ENCODE peak calls at places on chromosomes 6 and 20, in nine cellular contexts. M is foreskin keratinocyte; E is cardiac fibroblast; X is stimulated activated naive CD8-positive, alpha-beta T cell treated with anti-CD3 and anti-CD28 coated beads, Interleukin-15, amount 100 ng/mL, for 72 hours; R is mucosa of gallbladder; H is Kasumi-1; I is activated naive CD4-positive, alpha-beta T cell; Z is endothelial cell; S is HEK293T. A is an unnamed sample.

GRCh38 chr6:168725821-168726220 is 284.8 kb downstream of the SMOC2 start:
- DNase-seq in I (no peak), Z (no peak), E (no peak), X (no peak), S (no peak), R (no peak), H (no peak), M (no peak), A (peak; percentile 62)

GRCh38 chr6:41878246-41878645 is 16.9 kb downstream of the USP49 start:
- DNase-seq in Z (no peak), R (no peak), M (peak; percentile 7), X (no peak), E (peak; percentile 83), S (no peak), H (no peak), I (no peak), A (no peak)

GRCh38 chr6:47195251-47195650 is 114.5 kb downstream of the TNFRSF21 start:
- DNase-seq in S (no peak), I (no peak), E (no peak), R (peak; percentile 41), H (no peak), Z (no peak), X (no peak), M (no peak), A (no peak)

GRCh38 chr20:23926526-23926880 is 47.0 kb upstream of the CST5 start:
- DNase-seq in S (no peak), E (no peak), Z (no peak), R (no peak), H (no peak), M (no peak), I (no peak), X (no peak), A (peak; percentile 66)

GRCh38 chr20:40683221-40683893 is 5.7 kb downstream of the MAFB start:
- DNase-seq in R (no peak), E (peak; percentile 19), S (peak; percentile 16), M (peak; percentile 55), X (no peak), Z (peak; percentile 42), I (no peak), H (no peak), A (no peak)

GRCh38 chr6:93749191-93749590 is 329.8 kb upstream of the EPHA7 start:
- DNase-seq in X (no peak), Z (no peak), H (no peak), M (no peak), E (no peak), R (no peak), S (no peak), I (no peak), A (no peak)

GRCh38 chr6:108074057-108074358 is 533 bp downstream of the OSTM1 start:
- DNase-seq in S (no peak), X (no peak), M (no peak), I (no peak), H (no peak), Z (peak; percentile 33), E (no peak), R (no peak), A (no peak)

GRCh38 chr20:41669708-41670263 is 51.6 kb upstream of the CHD6 start:
- DNase-seq in H (no peak), I (no peak), M (no peak), S (no peak), X (no peak), R (no peak), Z (no peak), E (no peak), A (no peak)

GRCh38 chr6:136723780-136724179 is 68.5 kb downstream of the MAP3K5 start:
- DNase-seq in S (no peak), X (peak; percentile 26), R (no peak), Z (no peak), M (no peak), E (no peak), H (peak; percentile 63), I (no peak), A (no peak)

GRCh38 chr6:150491131-150491795 is 108.4 kb upstream of the PLEKHG1 start:
- DNase-seq in M (peak; percentile 87), X (peak; percentile 25), Z (no peak), H (no peak), R (no peak), E (peak; percentile 60), S (no peak), I (no peak), A (peak; percentile 74)

GRCh38 chr20:31638317-31638716 is 605 bp downstream of the COX4I2 start:
- DNase-seq in R (no peak), E (no peak), Z (no peak), I (no peak), M (no peak), H (no peak), X (no peak), S (no peak), A (no peak)

GRCh38 chr6:40958740-40959139 is 80.3 kb downstream of the UNC5CL start:
- DNase-seq in Z (no peak), I (no peak), E (no peak), H (no peak), M (no peak), S (no peak), R (no peak), X (no peak), A (peak; percentile 14)

GRCh38 chr6:74597266-74597665 is 608.6 kb downstream of the COL12A1 start:
- DNase-seq in M (peak; percentile 54), Z (no peak), X (no peak), H (peak; percentile 61), I (no peak), S (no peak), R (no peak), E (peak; percentile 82), A (no peak)

GRCh38 chr6:116682334-116682712 is 1.3 kb downstream of the KPNA5 start:
- DNase-seq in H (peak; percentile 68), X (peak; percentile 64), M (peak; percentile 15), S (no peak), R (no peak), E (peak; percentile 56), Z (no peak), I (no peak), A (no peak)

GRCh38 chr6:130018830-130019795 is 732 bp downstream of the L3MBTL3 start:
- DNase-seq in E (peak; percentile 53), Z (peak; percentile 45), I (no peak), H (peak; percentile 26), X (peak; percentile 41), R (peak; percentile 15), S (peak; percentile 47), M (peak; percentile 36), A (no peak)

GRCh38 chr20:10218536-10219451 is at the start of gene SNAP25:
- DNase-seq in M (peak; percentile 31), R (peak; percentile 76), E (peak; percentile 81), I (no peak), Z (peak; percentile 77), H (no peak), X (peak; percentile 65), S (peak; percentile 66), A (no peak)

GRCh38 chr6:38846844-38847243 is 131.7 kb downstream of the DNAH8 start:
- DNase-seq in I (no peak), H (no peak), X (no peak), Z (no peak), S (no peak), R (no peak), M (peak; percentile 66), E (peak; percentile 56), A (no peak)

GRCh38 chr20:58677808-58678207 is 14.8 kb upstream of the NPEPL1 start:
- DNase-seq in M (no peak), X (no peak), R (no peak), Z (no peak), I (no peak), H (no peak), S (no peak), E (no peak), A (peak; percentile 45)

GRCh38 chr6:148972481-148972880 is 225.7 kb downstream of the UST start:
- DNase-seq in E (no peak), M (peak; percentile 74), H (no peak), I (no peak), Z (peak; percentile 51), S (no peak), R (peak; percentile 46), X (peak; percentile 38), A (peak; percentile 72)

GRCh38 chr6:124970243-124970642 is 8.0 kb downstream of the RNF217 start:
- DNase-seq in M (no peak), S (no peak), E (peak; percentile 46), I (no peak), H (no peak), Z (no peak), X (no peak), R (no peak), A (no peak)

GRCh38 chr6:105691971-105692370 is 289.1 kb upstream of the PREP start:
- DNase-seq in R (no peak), I (no peak), H (no peak), S (no peak), X (no peak), E (no peak), M (no peak), Z (no peak), A (no peak)

GRCh38 chr20:40307937-40308478 is 381.0 kb downstream of the MAFB start:
- DNase-seq in M (no peak), R (no peak), H (no peak), X (no peak), S (no peak), E (no peak), Z (no peak), I (no peak), A (peak; percentile 55)

GRCh38 chr6:41976794-41977484 is 35.3 kb upstream of the CCND3 start:
- DNase-seq in R (no peak), H (no peak), S (no peak), E (peak; percentile 80), Z (no peak), I (no peak), X (peak; percentile 59), M (no peak), A (no peak)

GRCh38 chr20:17628101-17628841 is 53.8 kb downstream of the RRBP1 start:
- DNase-seq in X (no peak), M (no peak), R (no peak), I (no peak), E (no peak), Z (no peak), S (no peak), H (no peak), A (no peak)

GRCh38 chr20:43949248-43949647 is 34.6 kb downstream of the TOX2 start:
- DNase-seq in E (no peak), R (no peak), Z (no peak), I (no peak), X (no peak), S (no peak), H (no peak), M (no peak), A (no peak)

GRCh38 chr6:167811689-167812487 is 14.8 kb upstream of the AFDN start:
- DNase-seq in Z (no peak), X (no peak), M (no peak), S (no peak), H (no peak), I (no peak), R (no peak), E (no peak), A (peak; percentile 26)

GRCh38 chr6:37623666-37624065 is 74.0 kb downstream of the MDGA1 start:
- DNase-seq in H (no peak), S (no peak), M (peak; percentile 53), Z (no peak), R (no peak), E (no peak), X (no peak), I (no peak), A (no peak)

GRCh38 chr6:105851181-105851580 is 235.0 kb upstream of the PRDM1 start:
- DNase-seq in H (no peak), R (no peak), Z (no peak), X (no peak), I (no peak), M (no peak), S (no peak), E (no peak), A (no peak)

GRCh38 chr20:51311636-51312479 is 230.7 kb downstream of the NFATC2 start:
- DNase-seq in S (no peak), Z (no peak), R (no peak), M (peak; percentile 68), X (no peak), H (no peak), E (no peak), I (no peak), A (no peak)

GRCh38 chr6:132275253-132275970 is 125.9 kb downstream of the MOXD1 start:
- DNase-seq in I (no peak), S (no peak), H (no peak), E (no peak), Z (no peak), M (no peak), R (no peak), X (no peak), A (no peak)

GRCh38 chr6:61989616-61990015 is 296.4 kb downstream of the KHDRBS2 start:
- DNase-seq in I (no peak), Z (no peak), X (no peak), S (no peak), M (no peak), H (no peak), E (no peak), R (no peak), A (no peak)